ENCODE peak calls at places on chromosomes 12 and 14, in ten cellular contexts. O, V, C, I, K, P, G, Q, R and A are unnamed samples.

GRCh38 chr12:42237853-42238239 is 202 bp downstream of the YAF2 start:
- DNase-seq in P (no peak), R (no peak), K (no peak), G (no peak), I (peak; percentile 46), Q (no peak), V (no peak), O (no peak), C (no peak), A (no peak)

GRCh38 chr12:6567824-6568617 is at the start of gene NOP2:
- DNase-seq in G (peak; percentile 85), V (peak; percentile 38), O (peak; percentile 97), P (peak; percentile 92), R (peak; percentile 86), K (peak; percentile 95), I (peak; percentile 96), Q (peak; percentile 67), C (peak; percentile 91), A (peak; percentile 55)

GRCh38 chr14:37246427-37246829 is 48.7 kb downstream of the MIPOL1 start:
- DNase-seq in R (peak; percentile 79), C (peak; percentile 67), O (no peak), I (no peak), V (no peak), K (peak; percentile 46), P (no peak), Q (peak; percentile 22), G (no peak), A (peak; percentile 16)

GRCh38 chr14:54481695-54482094 is 7.1 kb downstream of the GMFB start:
- DNase-seq in V (no peak), O (no peak), C (no peak), G (no peak), Q (no peak), P (no peak), R (peak; percentile 85), I (no peak), K (no peak), A (no peak)

GRCh38 chr12:71642264-71642663 is 21.4 kb downstream of the ZFC3H1 start:
- DNase-seq in C (no peak), G (no peak), K (peak; percentile 64), V (no peak), O (no peak), I (no peak), R (no peak), Q (no peak), P (no peak), A (no peak)

GRCh38 chr14:93970589-93970966 is 5.8 kb downstream of the ASB2 start:
- DNase-seq in R (peak; percentile 46), Q (no peak), C (no peak), I (no peak), P (peak; percentile 67), O (no peak), V (no peak), G (peak; percentile 60), K (no peak), A (no peak)

GRCh38 chr12:31000751-31001150 is 72.9 kb upstream of the DDX11 start:
- DNase-seq in C (peak; percentile 26), P (no peak), V (no peak), G (no peak), O (peak; percentile 8), K (no peak), R (peak; percentile 76), I (no peak), Q (peak; percentile 65), A (no peak)

GRCh38 chr14:37232907-37233481 is 35.3 kb downstream of the MIPOL1 start:
- DNase-seq in K (peak; percentile 57), R (peak; percentile 89), O (no peak), Q (peak; percentile 27), G (no peak), I (no peak), C (peak; percentile 59), P (no peak), V (no peak), A (peak; percentile 24)

GRCh38 chr12:4269279-4269991 is 4.1 kb upstream of the CCND2 start:
- DNase-seq in P (peak; percentile 65), R (no peak), K (peak; percentile 98), C (peak; percentile 49), O (peak; percentile 89), G (peak; percentile 88), I (peak; percentile 83), V (no peak), Q (peak; percentile 26), A (peak; percentile 53)

GRCh38 chr12:55019784-55020183 is at the start of gene NEUROD4:
- DNase-seq in K (peak; percentile 97), C (peak; percentile 71), O (peak; percentile 78), Q (peak; percentile 60), P (peak; percentile 59), G (no peak), R (peak; percentile 66), V (no peak), I (peak; percentile 53), A (peak; percentile 30)

GRCh38 chr12:47636908-47637780 is 68.7 kb downstream of the RPAP3 start:
- DNase-seq in O (peak; percentile 73), Q (no peak), R (peak; percentile 77), V (no peak), K (peak; percentile 96), C (peak; percentile 12), P (no peak), G (peak; percentile 20), I (peak; percentile 79), A (no peak)

GRCh38 chr12:64912501-64912900 is 88.1 kb downstream of the TBC1D30 start:
- DNase-seq in R (peak; percentile 78), V (no peak), O (no peak), C (peak; percentile 15), G (no peak), I (no peak), Q (peak; percentile 25), K (no peak), P (no peak), A (peak; percentile 64)

GRCh38 chr12:111408116-111408440 is 2.4 kb downstream of the SH2B3 start:
- DNase-seq in P (no peak), O (no peak), I (no peak), Q (no peak), C (no peak), V (no peak), G (no peak), K (no peak), R (no peak), A (no peak)
- H3K4me3 ChIP-seq in P (no peak overlapping the region), O (peak overlapping the region; percentile 88), I (peak overlapping the region; percentile 93), Q (peak overlapping the region; percentile 90), C (peak overlapping the region; percentile 76), V (peak overlapping the region; percentile 88), G (peak overlapping the region; percentile 81), K (no peak overlapping the region), R (no peak overlapping the region), A (no peak overlapping the region)

GRCh38 chr12:68245071-68246021 is 8.1 kb downstream of the IL22 start:
- DNase-seq in C (peak; percentile 68), G (no peak), Q (peak; percentile 53), K (peak; percentile 35), P (no peak), I (no peak), R (no peak), O (no peak), V (no peak), A (no peak)
- H3K4me3 ChIP-seq in C (no peak overlapping the region), G (no peak overlapping the region), Q (peak overlapping the region; percentile 35), K (no peak overlapping the region), P (no peak overlapping the region), I (peak overlapping the region; percentile 29), R (no peak overlapping the region), O (peak overlapping the region; percentile 24), V (peak overlapping the region; percentile 40), A (peak overlapping the region; percentile 20)

GRCh38 chr12:9707356-9707755 is 25.5 kb downstream of the CLECL1 start:
- DNase-seq in V (no peak), P (no peak), O (no peak), C (no peak), G (no peak), Q (no peak), R (no peak), K (no peak), I (no peak), A (no peak)
- H3K4me3 ChIP-seq in V (no peak overlapping the region), P (no peak overlapping the region), O (no peak overlapping the region), C (no peak overlapping the region), G (peak overlapping the region; percentile 18), Q (no peak overlapping the region), R (no peak overlapping the region), K (no peak overlapping the region), I (no peak overlapping the region), A (no peak overlapping the region)

GRCh38 chr12:125983784-125984510 is 918.7 kb downstream of the AACS start:
- DNase-seq in Q (peak; percentile 29), C (no peak), P (peak; percentile 14), V (no peak), K (peak; percentile 78), R (no peak), O (no peak), I (peak; percentile 45), G (no peak), A (no peak)
- H3K4me3 ChIP-seq in Q (peak overlapping the region; percentile 66), C (peak overlapping the region; percentile 49), P (peak overlapping the region; percentile 17), V (peak overlapping the region; percentile 71), K (peak overlapping the region; percentile 58), R (no peak overlapping the region), O (peak overlapping the region; percentile 44), I (peak overlapping the region; percentile 47), G (no peak overlapping the region), A (peak overlapping the region; percentile 42)

DNA sequence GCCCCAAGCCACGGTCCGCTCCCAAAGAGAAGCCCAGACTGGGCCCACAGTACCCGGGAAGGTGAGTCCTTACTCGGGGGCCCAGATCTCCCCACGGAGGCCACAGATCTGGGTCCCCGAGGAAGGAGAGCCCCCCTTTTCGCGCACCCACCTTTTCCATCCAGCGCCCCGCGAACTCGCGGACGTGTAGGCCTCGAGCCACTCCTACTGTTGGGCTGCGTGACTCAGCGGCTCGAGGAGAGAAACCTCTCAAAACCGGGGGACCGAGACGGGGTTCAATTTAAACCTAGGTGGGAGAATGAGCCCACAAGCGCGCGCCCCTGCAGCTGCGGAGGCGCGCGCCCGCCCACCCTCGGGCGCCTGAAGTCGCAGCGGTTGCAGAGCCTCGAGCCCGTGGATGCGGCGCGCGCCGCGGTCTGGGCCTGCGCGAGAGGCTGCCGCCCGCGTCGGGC is 6.3 kb downstream of the SIX6 start:
- DNase-seq in I (no peak), K (no peak), O (no peak), G (no peak), R (no peak), C (no peak), P (no peak), V (no peak), Q (no peak), A (no peak)
- H3K4me3 ChIP-seq in I (peak overlapping the region; percentile 41), K (peak overlapping the region; percentile 5), O (peak overlapping the region; percentile 39), G (no peak overlapping the region), R (peak overlapping the region; percentile 64), C (no peak overlapping the region), P (no peak overlapping the region), V (peak overlapping the region; percentile 58), Q (no peak overlapping the region), A (peak overlapping the region; percentile 54)

GRCh38 chr12:120583478-120584030 is 2.4 kb upstream of the POP5 start:
- DNase-seq in R (peak; percentile 87), G (peak; percentile 73), V (no peak), I (peak; percentile 80), C (peak; percentile 79), K (peak; percentile 77), O (peak; percentile 87), Q (peak; percentile 11), P (peak; percentile 66), A (no peak)
- H3K4me3 ChIP-seq in R (peak overlapping the region; percentile 70), G (peak overlapping the region; percentile 26), V (peak overlapping the region; percentile 35), I (no peak overlapping the region), C (no peak overlapping the region), K (no peak overlapping the region), O (no peak overlapping the region), Q (peak overlapping the region; percentile 17), P (no peak overlapping the region), A (no peak overlapping the region)